ENCODE peak calls at places on chromosomes 1 and 21, in five cellular contexts. Y is cardiac muscle cell, M is mesendoderm, J is body of pancreas, R is astrocyte. U is an unnamed sample.

GRCh38 chr1:30930631-30931173 is 22.1 kb upstream of the SDC3 start:
- DNase-seq in J (no peak), R (no peak), M (no peak), Y (no peak), U (no peak)

GRCh38 chr1:240350910-240351331 is 259.2 kb downstream of the FMN2 start:
- DNase-seq in Y (no peak), J (no peak), R (peak), M (no peak), U (no peak)

GRCh38 chr1:192521734-192522133 is 53.8 kb upstream of the RGS1 start:
- DNase-seq in J (no peak), Y (no peak), M (no peak), R (no peak), U (no peak)

GRCh38 chr1:99766378-99766800 is at the start of gene FRRS1:
- DNase-seq in M (peak), R (peak), Y (peak), J (peak), U (peak)

GRCh38 chr1:175319912-175320230 is 127.3 kb upstream of the KIAA0040 start:
- DNase-seq in M (no peak), Y (no peak), R (no peak), J (no peak), U (no peak)

GRCh38 chr1:104648269-104648691 is 898.6 kb downstream of the AMY1C start:
- DNase-seq in M (peak), R (no peak), Y (peak), J (no peak), U (no peak)

GRCh38 chr1:78370779-78371482 is 119.8 kb upstream of the PTGFR start:
- DNase-seq in R (peak), M (no peak), Y (peak), J (no peak), U (peak)

GRCh38 chr1:31791131-31791858 is 24.5 kb downstream of the SPOCD1 start:
- DNase-seq in Y (no peak), M (no peak), J (peak), R (no peak), U (no peak)

GRCh38 chr1:143720087-143721023 is 251.4 kb downstream of the FAM72C start:
- DNase-seq in R (no peak), Y (peak), M (peak), J (peak), U (no peak)

GRCh38 chr1:93751391-93752250 is 70.0 kb upstream of the BCAR3 start:
- DNase-seq in J (no peak), Y (no peak), M (no peak), R (no peak), U (no peak)

GRCh38 chr1:225766967-225767413 is 10.6 kb upstream of the SRP9 start:
- DNase-seq in R (peak), M (no peak), Y (peak), J (peak), U (no peak)

GRCh38 chr1:176164014-176164678 is 42.9 kb downstream of the COP1 start:
- DNase-seq in M (no peak), J (no peak), Y (no peak), R (no peak), U (no peak)

GRCh38 chr1:101148987-101149386 is 87.8 kb upstream of the S1PR1 start:
- DNase-seq in M (no peak), Y (peak), J (no peak), R (no peak), U (no peak)

GRCh38 chr1:200659269-200659668 is 10.4 kb downstream of the DDX59 start:
- DNase-seq in R (peak), J (no peak), M (peak), Y (no peak), U (peak)

GRCh38 chr1:245301162-245301580 is 146.4 kb downstream of the KIF26B start:
- DNase-seq in M (no peak), R (peak), Y (peak), J (no peak), U (no peak)

GRCh38 chr21:35503646-35504045 is 454.5 kb upstream of the RUNX1 start:
- DNase-seq in Y (peak), J (no peak), R (peak), M (peak), U (no peak)

GRCh38 chr1:242184955-242185354 is 186.1 kb upstream of the MAP1LC3C start:
- DNase-seq in Y (no peak), M (no peak), R (no peak), J (no peak), U (no peak)

GRCh38 chr1:223269006-223269405 is 95.0 kb downstream of the SUSD4 start:
- DNase-seq in R (no peak), Y (no peak), M (peak), J (no peak), U (no peak)

GRCh38 chr1:218347316-218347712 is 2.2 kb downstream of the TGFB2 start:
- DNase-seq in J (no peak), Y (peak), R (peak), M (peak), U (no peak)

GRCh38 chr1:197904126-197904787 is 1.8 kb downstream of the C1orf53 start:
- DNase-seq in J (no peak), Y (no peak), M (no peak), R (no peak), U (no peak)

GRCh38 chr21:45074818-45075605 is 632 bp downstream of the ADARB1 start:
- DNase-seq in R (peak), Y (peak), J (peak), M (peak), U (no peak)

GRCh38 chr1:111507411-111508201 is 4.2 kb upstream of the ADORA3 start:
- DNase-seq in Y (peak), M (peak), R (peak), J (peak), U (peak)

GRCh38 chr1:150152772-150153461 is 3.2 kb downstream of the PLEKHO1 start:
- DNase-seq in J (no peak), Y (peak), M (peak), R (peak), U (no peak)

GRCh38 chr21:34604556-34604955 is 10.4 kb downstream of the RCAN1 start:
- DNase-seq in M (no peak), R (no peak), Y (no peak), J (no peak), U (no peak)

GRCh38 chr1:60222492-60223369 is 149.2 kb upstream of the C1orf87 start:
- DNase-seq in R (no peak), M (no peak), J (no peak), Y (no peak), U (no peak)

GRCh38 chr1:41432481-41433280 is 51.8 kb downstream of the EDN2 start:
- DNase-seq in M (peak), R (peak), Y (peak), J (peak), U (peak)

GRCh38 chr1:172278478-172278877 is 142.0 kb upstream of the C1orf105 start:
- DNase-seq in R (peak), J (no peak), Y (peak), M (peak), U (peak)

GRCh38 chr1:36183309-36183856 is 27.4 kb downstream of the MAP7D1 start:
- DNase-seq in M (no peak), Y (peak), R (no peak), J (no peak), U (no peak)

GRCh38 chr1:245453556-245453955 is 298.8 kb downstream of the KIF26B start:
- DNase-seq in Y (no peak), R (no peak), J (no peak), M (no peak), U (no peak)

GRCh38 chr1:232378266-232379041 is 251.5 kb downstream of the SIPA1L2 start:
- DNase-seq in Y (no peak), R (no peak), M (no peak), J (peak), U (no peak)

GRCh38 chr21:45053561-45053960 is 20.8 kb upstream of the ADARB1 start:
- DNase-seq in J (no peak), R (no peak), Y (no peak), M (no peak), U (no peak)

DNA sequence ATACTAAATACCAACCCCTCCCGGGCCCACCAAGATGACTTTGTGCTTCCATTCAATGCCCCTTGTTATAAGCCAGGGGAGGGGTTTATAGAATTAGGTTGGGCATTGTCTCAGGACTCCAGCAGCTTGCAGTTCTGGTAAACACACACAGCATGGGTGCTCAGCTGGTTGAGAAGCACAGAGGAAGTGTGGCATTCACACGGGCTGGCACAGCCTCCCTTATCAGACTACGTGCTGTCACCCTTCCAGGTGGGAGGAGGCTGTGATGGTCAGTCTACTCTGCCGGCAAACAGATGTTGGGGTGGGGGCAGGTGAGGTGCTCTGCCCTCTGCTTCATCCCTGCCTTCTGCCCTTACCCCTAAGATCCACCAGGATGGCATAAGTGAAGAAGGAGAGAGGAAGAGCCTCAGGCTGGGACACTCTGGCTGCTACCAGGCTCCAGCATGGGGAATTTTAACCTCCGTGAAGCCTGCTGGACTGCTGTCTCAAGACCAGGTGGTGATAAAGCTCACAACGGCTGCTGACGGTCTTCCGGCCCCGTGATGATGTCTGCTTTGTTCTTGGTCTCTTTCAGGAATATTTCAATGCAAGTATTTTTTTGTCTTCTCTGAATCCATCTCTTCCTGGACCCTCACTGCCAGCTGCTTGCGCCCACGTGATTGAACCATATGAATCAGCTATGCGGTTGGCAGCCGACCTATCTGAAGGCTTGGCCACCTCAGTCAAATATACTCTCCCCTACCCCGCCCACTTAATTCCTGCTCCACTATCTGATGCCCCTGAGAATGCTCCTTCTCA is 14.8 kb upstream of the SLC6A17 start:
- DNase-seq in M (peak), J (peak), R (no peak), Y (no peak), U (no peak)
- H3K27ac ChIP-seq in M (no peak), J (no peak), R (no peak), Y (no peak), U (no peak)

GRCh38 chr21:40847956-40848355 is 998 bp upstream of the DSCAM start:
- DNase-seq in Y (no peak), M (peak), J (no peak), R (no peak), U (no peak)
- H3K27ac ChIP-seq in Y (no peak), M (no peak), J (no peak), R (no peak), U (peak)

GRCh38 chr1:8354038-8354437 is 36.1 kb downstream of the SLC45A1 start:
- DNase-seq in M (no peak), Y (no peak), J (no peak), R (no peak), U (no peak)

GRCh38 chr1:8353386-8353785 is 35.5 kb downstream of the SLC45A1 start:
- DNase-seq in R (no peak), M (no peak), Y (no peak), J (no peak), U (no peak)

GRCh38 chr1:8357329-8358101 is 39.6 kb downstream of the SLC45A1 start:
- DNase-seq in M (no peak), R (no peak), Y (no peak), J (no peak), U (no peak)

GRCh38 chr1:8356256-8357209 is 38.6 kb downstream of the SLC45A1 start:
- DNase-seq in M (no peak), Y (no peak), J (no peak), R (no peak), U (no peak)

GRCh38 chr1:8355439-8356255 is 37.7 kb downstream of the SLC45A1 start:
- DNase-seq in M (no peak), R (no peak), Y (no peak), J (no peak), U (no peak)
- H3K27ac ChIP-seq in M (no peak), R (no peak), Y (peak), J (no peak), U (no peak)

GRCh38 chr1:89022167-89022959 is at the start of gene GBP3:
- DNase-seq in Y (peak), M (no peak), J (no peak), R (peak), U (peak)
- H3K27ac ChIP-seq in Y (peak), M (no peak), J (peak), R (peak), U (peak)

GRCh38 chr1:211928993-211929637 is 98.6 kb upstream of the LPGAT1 start:
- DNase-seq in M (peak), J (no peak), Y (peak), R (no peak), U (no peak)

GRCh38 chr1:211925016-211925415 is 94.5 kb upstream of the LPGAT1 start:
- DNase-seq in R (no peak), M (no peak), Y (no peak), J (no peak), U (peak)

GRCh38 chr1:211924256-211924655 is 93.7 kb upstream of the LPGAT1 start:
- DNase-seq in R (no peak), Y (no peak), M (no peak), J (no peak), U (no peak)

GRCh38 chr1:211932581-211933010 is 102.0 kb upstream of the LPGAT1 start:
- DNase-seq in Y (no peak), R (no peak), M (peak), J (no peak), U (no peak)

GRCh38 chr1:211928222-211928856 is 97.8 kb upstream of the LPGAT1 start:
- DNase-seq in R (no peak), M (no peak), Y (no peak), J (no peak), U (peak)
- H3K27ac ChIP-seq in R (no peak), M (no peak), Y (no peak), J (no peak), U (peak)

U was measured in epithelial cell of prostate.